ENCODE peak calls at places on chromosomes 5 and 9, in four cellular contexts. Q, I, H and F are unnamed samples.

GRCh38 chr9:128026255-128027165 is 40.6 kb downstream of the NAIF1 start:
- DNase-seq in H (no peak), I (peak), Q (no peak), F (no peak)

GRCh38 chr9:35598863-35599590 is 6.0 kb upstream of the TESK1 start:
- DNase-seq in I (peak), H (no peak), Q (no peak), F (no peak)

GRCh38 chr5:57215629-57216195 is 41.9 kb downstream of the GPBP1 start:
- DNase-seq in H (no peak), I (no peak), Q (no peak), F (no peak)

GRCh38 chr5:53381-54174 is 38.4 kb upstream of the PLEKHG4B start:
- DNase-seq in I (peak), Q (no peak), H (no peak), F (peak)

GRCh38 chr5:106085136-106085535 is 1585.6 kb downstream of the EFNA5 start:
- DNase-seq in H (no peak), Q (no peak), I (no peak), F (no peak)

GRCh38 chr5:93573627-93573974 is 7.4 kb downstream of the NR2F1-AS1 start:
- DNase-seq in H (no peak), Q (no peak), I (no peak), F (no peak)

GRCh38 chr5:115806986-115807653 is 9.3 kb downstream of the CDO1 start:
- DNase-seq in I (no peak), Q (no peak), H (no peak), F (no peak)

GRCh38 chr9:34253460-34253837 is 74.6 kb downstream of the UBAP1 start:
- DNase-seq in H (no peak), Q (no peak), I (no peak), F (no peak)

GRCh38 chr5:84218546-84218945 is 166.1 kb downstream of the EDIL3 start:
- DNase-seq in Q (no peak), H (no peak), I (no peak), F (no peak)

GRCh38 chr5:133225671-133226152 is 173.9 kb downstream of the HSPA4 start:
- DNase-seq in H (no peak), I (peak), Q (no peak), F (peak)

GRCh38 chr9:89929721-89930480 is 325.1 kb downstream of the GADD45G start:
- DNase-seq in I (no peak), H (no peak), Q (no peak), F (no peak)

GRCh38 chr5:67799732-67800234 is 415.8 kb upstream of the PIK3R1 start:
- DNase-seq in I (no peak), H (no peak), Q (peak), F (no peak)

GRCh38 chr5:10151656-10152055 is 98.0 kb downstream of the ATPSCKMT start:
- DNase-seq in I (no peak), Q (no peak), H (no peak), F (no peak)

GRCh38 chr5:128469924-128470323 is 68.1 kb downstream of the FBN2 start:
- DNase-seq in H (no peak), Q (no peak), I (no peak), F (no peak)

GRCh38 chr9:33211695-33212393 is 28.1 kb upstream of the SPINK4 start:
- DNase-seq in H (no peak), I (peak), Q (no peak), F (no peak)

GRCh38 chr5:39187873-39188731 is 31.3 kb downstream of the FYB1 start:
- DNase-seq in H (no peak), I (no peak), Q (no peak), F (no peak)

GRCh38 chr5:38827525-38827924 is 18.3 kb upstream of the OSMR start:
- DNase-seq in H (no peak), Q (no peak), I (no peak), F (no peak)

GRCh38 chr5:97096096-97096648 is 46.2 kb downstream of the LIX1 start:
- DNase-seq in Q (no peak), I (no peak), H (no peak), F (peak)

GRCh38 chr5:126808619-126809018 is 31.7 kb downstream of the LMNB1 start:
- DNase-seq in I (no peak), Q (no peak), H (no peak), F (no peak)

GRCh38 chr9:132207187-132207586 is 45.3 kb downstream of the NTNG2 start:
- DNase-seq in H (no peak), Q (no peak), I (no peak), F (no peak)

GRCh38 chr9:123150708-123151503 is 117.4 kb downstream of the GPR21 start:
- DNase-seq in I (no peak), H (no peak), Q (no peak), F (no peak)

GRCh38 chr5:108560581-108560980 is 178.7 kb upstream of the FBXL17 start:
- DNase-seq in Q (peak), H (no peak), I (no peak), F (no peak)

GRCh38 chr9:93118863-93119702 is 15.0 kb downstream of the NINJ1 start:
- DNase-seq in I (no peak), Q (no peak), H (peak), F (no peak)

GRCh38 chr5:38166832-38167231 is 91.5 kb upstream of the EGFLAM start:
- DNase-seq in H (no peak), I (no peak), Q (no peak), F (no peak)

GRCh38 chr9:90909225-90909624 is 107.6 kb downstream of the SYK start:
- DNase-seq in H (no peak), Q (no peak), I (no peak), F (no peak)

GRCh38 chr9:72305102-72305546 is 59.9 kb downstream of the ZFAND5 start:
- DNase-seq in Q (no peak), I (peak), H (no peak), F (peak)

GRCh38 chr5:147072591-147072990 is 162.2 kb upstream of the STK32A start:
- DNase-seq in Q (no peak), H (no peak), I (no peak), F (no peak)

GRCh38 chr9:134222018-134222573 is 57.7 kb upstream of the RNU6ATAC start:
- DNase-seq in I (no peak), H (no peak), Q (no peak), F (no peak)

GRCh38 chr9:99059074-99059894 is 45.6 kb upstream of the TGFBR1 start:
- DNase-seq in I (peak), H (no peak), Q (no peak), F (no peak)

GRCh38 chr9:104093162-104093561 is 947 bp upstream of the SMC2 start:
- DNase-seq in Q (no peak), H (no peak), I (no peak), F (no peak)
- TF ChIP-seq POLR2A in Q (no peak), H (no peak), I (no peak), F (no peak)

DNA sequence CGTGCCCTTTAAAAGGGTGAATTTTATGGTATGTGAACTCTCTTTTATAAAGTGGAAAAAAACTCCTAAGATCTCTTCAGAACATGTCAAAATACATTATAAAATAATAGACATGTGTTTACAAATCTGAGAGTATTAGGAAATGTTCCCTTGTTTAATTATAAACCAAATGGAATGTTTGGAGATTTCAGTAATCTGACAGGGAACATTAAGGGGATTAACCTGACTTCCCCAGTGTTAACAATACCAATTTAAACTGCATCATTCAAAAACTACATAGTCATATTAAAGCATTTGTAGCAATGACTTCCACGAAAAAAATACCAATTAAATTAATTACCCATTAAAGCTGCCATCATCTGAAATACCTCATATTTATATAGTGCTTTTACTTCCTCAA is 1.6 kb upstream of the OCLN start:
- DNase-seq in I (no peak), Q (no peak), H (no peak), F (no peak)
- H3K4me3 ChIP-seq in I (no peak), Q (no peak), H (no peak), F (no peak)

GRCh38 chr5:157576678-157577077 is 1.1 kb upstream of the ADAM19 start:
- DNase-seq in H (no peak), I (no peak), Q (no peak), F (no peak)

GRCh38 chr5:157578079-157578780 is 2.7 kb upstream of the ADAM19 start:
- DNase-seq in Q (no peak), I (no peak), H (no peak), F (no peak)

GRCh38 chr5:157571357-157571827 is 4.2 kb downstream of the ADAM19 start:
- DNase-seq in H (no peak), I (peak), Q (no peak), F (no peak)

GRCh38 chr5:157574456-157575095 is 999 bp downstream of the ADAM19 start:
- DNase-seq in H (no peak), Q (no peak), I (peak), F (no peak)

DNA sequence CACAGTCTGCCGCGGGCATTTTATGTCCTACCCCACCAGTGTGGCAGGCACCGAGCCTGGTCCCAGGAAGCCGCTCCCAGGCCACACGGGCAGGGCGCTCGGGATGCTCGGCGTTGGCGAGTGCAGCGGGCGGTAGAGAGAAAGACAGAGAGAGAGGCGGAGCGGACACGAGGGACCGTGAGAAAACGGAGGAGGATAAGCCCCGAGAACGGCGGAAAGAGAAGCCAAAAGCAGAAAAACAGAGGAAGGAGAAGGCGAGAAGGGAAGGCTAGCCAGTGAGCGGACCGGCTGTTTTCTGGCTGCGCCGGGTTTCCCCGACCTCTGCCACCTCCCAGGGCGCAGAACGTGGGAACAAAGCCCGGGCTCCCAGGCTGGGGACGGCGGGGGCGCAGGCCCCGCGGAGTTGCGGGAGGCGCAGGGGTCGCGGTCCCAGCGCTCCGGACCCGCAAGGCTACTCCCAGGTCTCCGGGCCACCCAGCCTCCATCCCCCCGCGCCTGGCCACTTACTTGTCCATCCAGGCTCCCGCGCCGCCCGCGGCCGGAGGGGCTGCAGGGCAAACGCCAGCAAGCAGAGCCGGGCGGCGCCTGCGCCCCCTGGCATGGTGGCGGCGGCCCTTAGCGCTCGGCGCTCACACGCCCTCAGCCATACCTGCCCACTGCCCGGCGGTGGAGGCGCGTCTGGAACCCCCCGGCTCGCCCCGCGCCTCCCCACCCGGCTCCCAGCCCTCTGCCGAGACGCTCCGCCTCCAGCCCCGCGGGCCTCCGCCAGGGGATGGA is at the start of gene ADAM19:
- DNase-seq in H (no peak), Q (no peak), I (peak), F (no peak)
- TF ChIP-seq POLR2A in H (no peak), Q (no peak), I (peak), F (peak)

DNA sequence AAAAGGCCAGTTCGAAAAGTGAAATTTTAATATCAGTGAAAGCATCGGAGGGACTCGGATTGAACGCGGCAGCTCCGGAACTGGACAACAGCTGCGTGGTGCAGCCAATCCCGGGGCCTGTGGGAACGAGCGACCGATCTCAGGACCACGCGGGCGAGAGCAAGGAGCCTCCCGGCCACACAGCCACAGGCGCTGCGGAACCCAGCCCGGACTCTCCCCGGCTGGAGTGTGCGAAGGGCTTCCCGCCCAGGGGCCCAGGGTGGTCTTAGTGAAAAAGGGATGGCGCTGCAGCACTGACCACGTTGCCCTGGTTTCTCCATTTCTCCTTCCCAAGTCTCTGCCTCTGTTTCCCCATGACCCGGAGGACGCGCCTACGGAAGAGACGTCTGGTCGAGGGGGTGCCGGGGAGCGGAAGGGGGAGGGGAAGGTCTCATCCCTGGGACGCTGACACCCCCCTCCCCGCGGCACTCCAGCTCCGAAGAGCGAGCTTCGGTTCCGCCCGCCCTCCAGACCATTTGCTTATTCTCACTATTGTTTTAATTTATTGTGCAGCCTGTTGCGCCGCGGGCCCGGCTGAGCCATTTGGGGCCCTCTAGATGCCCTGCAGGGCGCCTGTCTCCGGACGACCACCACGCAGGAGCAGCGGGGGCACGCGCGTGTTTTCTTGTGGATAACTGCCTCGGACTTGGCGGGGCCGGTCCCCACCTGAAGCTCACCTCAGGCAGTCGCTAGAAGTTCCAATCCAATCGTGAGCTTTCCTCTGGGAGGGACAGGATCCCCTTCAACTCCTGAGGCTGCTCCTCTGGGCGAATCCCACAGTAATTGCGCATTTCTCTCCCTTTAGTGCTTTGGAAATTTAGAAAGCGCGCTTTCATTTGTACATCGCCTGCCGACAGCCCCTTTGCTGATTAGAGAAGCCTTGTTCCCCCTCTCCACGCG is 303.0 kb downstream of the PARP8 start:
- DNase-seq in Q (no peak), I (no peak), H (no peak), F (no peak)
- H3K4me3 ChIP-seq in Q (peak), I (peak), H (peak), F (peak)

DNA sequence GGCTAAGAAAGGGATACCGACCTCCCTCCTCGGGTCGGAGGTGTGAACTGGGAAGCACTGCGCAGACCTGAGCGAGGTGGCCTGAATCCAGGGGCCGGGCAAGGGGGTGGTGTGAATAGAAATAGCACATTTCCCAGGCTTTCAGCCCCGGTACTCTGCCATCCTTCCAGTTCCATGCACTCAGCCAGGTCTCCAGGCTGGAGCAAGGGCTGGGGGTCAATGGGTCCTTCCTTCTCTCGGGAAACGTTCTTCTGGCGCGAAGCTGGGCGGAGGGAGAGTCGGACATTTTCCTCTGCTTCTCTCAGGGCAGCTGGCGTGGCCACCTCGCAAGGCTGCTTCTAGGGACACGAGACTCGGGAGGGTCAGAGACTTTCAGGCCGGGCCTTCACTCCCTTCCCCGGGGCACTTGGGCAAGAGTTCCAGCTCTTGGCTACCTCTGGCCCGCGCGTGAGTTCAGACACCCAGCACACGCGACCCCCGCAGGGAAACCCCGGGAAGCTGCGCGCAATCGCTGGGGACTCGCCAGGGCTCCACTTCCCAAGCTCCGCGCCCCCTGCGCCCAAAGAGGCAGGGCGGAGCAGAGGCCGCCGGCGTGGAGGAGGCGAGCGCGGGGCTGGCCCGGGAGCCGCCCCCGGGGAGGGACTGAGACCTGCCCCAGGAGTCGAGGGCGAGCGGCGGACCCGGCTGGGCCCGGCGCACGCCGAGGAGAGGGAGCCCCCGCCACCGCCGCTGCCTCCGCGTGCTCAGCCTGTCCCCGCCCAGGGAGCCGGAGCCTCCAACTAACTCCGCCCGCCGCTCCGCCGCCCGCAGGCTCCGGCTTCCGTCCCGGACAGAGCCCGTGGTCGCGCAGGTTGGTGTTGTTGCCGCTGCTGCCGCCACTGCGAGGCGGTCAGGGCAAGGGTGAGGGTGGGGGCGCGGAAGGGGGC is at the start of gene PAM:
- DNase-seq in I (peak), Q (peak), H (peak), F (peak)
- TF ChIP-seq POLR2A in I (peak), Q (no peak), H (no peak), F (peak)

DNA sequence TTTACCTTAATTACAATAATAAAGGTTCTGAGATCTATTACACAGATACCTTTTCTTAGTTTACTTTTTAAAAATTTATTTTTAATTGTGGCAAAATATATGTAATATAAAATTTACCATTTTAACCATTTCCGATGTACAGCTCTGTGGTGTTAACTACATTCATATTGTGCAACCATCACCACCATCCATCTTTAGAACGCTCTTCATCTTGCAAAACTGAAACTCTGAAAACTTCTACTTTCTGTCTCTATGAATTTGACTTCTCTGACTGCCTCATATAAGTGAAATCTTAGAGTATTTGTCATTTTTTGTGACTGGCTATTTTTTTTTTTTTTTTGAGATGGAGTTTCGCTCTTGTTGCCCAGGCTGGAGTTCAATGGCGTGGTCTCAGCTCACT is 26.8 kb downstream of the WWC1 start:
- DNase-seq in I (no peak), Q (no peak), H (no peak), F (no peak)
- H3K4me3 ChIP-seq in I (no peak), Q (no peak), H (no peak), F (no peak)

GRCh38 chr9:124852829-124853531 is at the start of gene WDR38:
- DNase-seq in I (peak), H (peak), Q (peak), F (peak)
- TF ChIP-seq POLR2A in I (no peak), H (no peak), Q (no peak), F (no peak)

DNA sequence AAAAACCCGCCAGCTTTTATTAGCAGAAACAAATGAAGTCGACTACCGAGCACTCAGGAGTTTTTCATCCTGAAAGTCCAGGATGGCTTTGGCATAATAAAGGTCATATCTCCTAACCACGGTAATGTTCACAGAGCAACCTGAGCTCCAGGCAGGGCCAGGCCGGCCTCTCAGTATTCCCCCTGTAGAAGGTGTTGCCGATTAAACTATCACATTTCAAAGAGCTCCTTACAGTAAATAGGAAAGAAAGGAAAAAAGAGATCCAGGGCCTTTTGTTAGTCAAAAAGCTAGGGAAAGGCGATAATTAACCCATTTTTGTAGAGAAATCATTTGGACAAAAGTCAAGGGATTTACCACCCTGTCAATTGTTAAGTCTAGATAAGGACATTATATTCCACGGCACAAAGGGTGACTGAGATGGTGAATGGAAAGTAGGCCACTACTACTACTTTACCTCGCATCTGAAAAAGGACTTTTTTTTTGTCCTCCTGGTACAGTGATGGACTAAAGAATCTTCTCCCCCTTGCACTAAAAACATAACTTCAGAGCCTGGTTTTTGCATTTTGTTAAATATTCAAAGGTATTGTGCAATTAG is 147.7 kb downstream of the EBF1 start:
- DNase-seq in I (no peak), Q (no peak), H (no peak), F (no peak)
- H3K4me3 ChIP-seq in I (no peak), Q (no peak), H (no peak), F (no peak)

DNA sequence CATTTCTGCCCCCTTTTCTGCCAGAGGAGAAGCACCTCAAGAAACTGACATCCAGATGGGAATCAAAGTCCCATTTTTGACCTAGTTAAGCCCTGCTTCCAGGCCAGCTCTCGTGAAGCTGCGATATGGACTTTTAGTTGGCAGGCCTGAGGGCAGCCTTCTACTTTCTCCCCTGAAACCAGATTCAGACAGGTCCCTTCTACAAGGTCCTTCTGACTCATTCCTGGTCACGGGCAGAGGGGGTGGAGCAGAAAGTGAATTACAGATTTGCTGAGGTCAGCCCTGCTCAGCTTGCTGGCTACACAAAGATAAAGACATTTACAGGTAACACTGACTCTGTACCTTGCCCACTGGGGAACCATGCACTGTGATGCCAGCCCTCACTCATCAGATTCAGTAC is 52.8 kb upstream of the TUT7 start:
- DNase-seq in I (no peak), H (no peak), Q (no peak), F (peak)
- TF ChIP-seq POLR2A in I (no peak), H (no peak), Q (no peak), F (peak)